ENCODE peak calls at places on chromosomes 6 and 20, in four cellular contexts. One of them, this sample, is unnamed.

GRCh38 chr20:32977281-32978008 is 26.8 kb downstream of the SUN5 start:
- DNase-seq in gastrocnemius medialis: no peak
- DNase-seq in tibial nerve: no peak
- DNase-seq in IMR-90: no peak
- DNase-seq in this sample: no peak

GRCh38 chr6:11650297-11650696 is 112.7 kb downstream of the TMEM170B start:
- DNase-seq in tibial nerve: no peak
- DNase-seq in IMR-90: peak
- DNase-seq in gastrocnemius medialis: no peak
- DNase-seq in this sample: no peak

GRCh38 chr6:53322188-53323029 is 26.3 kb downstream of the ELOVL5 start:
- DNase-seq in gastrocnemius medialis: no peak
- DNase-seq in tibial nerve: no peak
- DNase-seq in IMR-90: peak
- DNase-seq in this sample: no peak

GRCh38 chr6:158938811-158939254 is 61.2 kb downstream of the RSPH3 start:
- DNase-seq in tibial nerve: no peak
- DNase-seq in gastrocnemius medialis: no peak
- DNase-seq in IMR-90: no peak
- DNase-seq in this sample: no peak

GRCh38 chr6:131779304-131779703 is 28.5 kb upstream of the ENPP1 start:
- DNase-seq in gastrocnemius medialis: no peak
- DNase-seq in IMR-90: no peak
- DNase-seq in tibial nerve: no peak
- DNase-seq in this sample: no peak

GRCh38 chr20:56520180-56520579 is 4.4 kb upstream of the FAM209A start:
- DNase-seq in gastrocnemius medialis: no peak
- DNase-seq in IMR-90: no peak
- DNase-seq in tibial nerve: no peak
- DNase-seq in this sample: no peak

GRCh38 chr20:5168582-5169396 is 42.0 kb downstream of the CDS2 start:
- DNase-seq in tibial nerve: no peak
- DNase-seq in gastrocnemius medialis: peak
- DNase-seq in IMR-90: peak
- DNase-seq in this sample: no peak

GRCh38 chr20:50297498-50298348 is 107.1 kb downstream of the CEBPB start:
- DNase-seq in IMR-90: no peak
- DNase-seq in tibial nerve: no peak
- DNase-seq in gastrocnemius medialis: no peak
- DNase-seq in this sample: no peak

GRCh38 chr6:117142145-117142544 is 123.2 kb upstream of the VGLL2 start:
- DNase-seq in gastrocnemius medialis: no peak
- DNase-seq in IMR-90: no peak
- DNase-seq in tibial nerve: no peak
- DNase-seq in this sample: no peak

GRCh38 chr20:44646023-44646640 is 5.4 kb downstream of the ADA start:
- DNase-seq in gastrocnemius medialis: no peak
- DNase-seq in IMR-90: peak
- DNase-seq in tibial nerve: no peak
- DNase-seq in this sample: no peak

GRCh38 chr6:41214559-41215238 is 13.4 kb upstream of the TREML4 start:
- DNase-seq in gastrocnemius medialis: no peak
- DNase-seq in IMR-90: no peak
- DNase-seq in tibial nerve: no peak
- DNase-seq in this sample: no peak

GRCh38 chr6:111663232-111663631 is 57.6 kb upstream of the TRAF3IP2 start:
- DNase-seq in gastrocnemius medialis: peak
- DNase-seq in IMR-90: no peak
- DNase-seq in tibial nerve: no peak
- DNase-seq in this sample: no peak

GRCh38 chr6:134039116-134039515 is 13.3 kb downstream of the SLC2A12 start:
- DNase-seq in tibial nerve: no peak
- DNase-seq in gastrocnemius medialis: no peak
- DNase-seq in IMR-90: no peak
- DNase-seq in this sample: no peak

GRCh38 chr20:8790442-8791074 is 278.3 kb upstream of the PLCB4 start:
- DNase-seq in gastrocnemius medialis: no peak
- DNase-seq in tibial nerve: peak
- DNase-seq in IMR-90: peak
- DNase-seq in this sample: no peak

GRCh38 chr20:49813305-49813974 is 812 bp downstream of the SLC9A8 start:
- DNase-seq in IMR-90: no peak
- DNase-seq in gastrocnemius medialis: no peak
- DNase-seq in tibial nerve: no peak
- DNase-seq in this sample: no peak

GRCh38 chr20:45073182-45073581 is 27.7 kb downstream of the KCNS1 start:
- DNase-seq in tibial nerve: no peak
- DNase-seq in IMR-90: no peak
- DNase-seq in gastrocnemius medialis: no peak
- DNase-seq in this sample: no peak

GRCh38 chr6:6825153-6825847 is 236.8 kb downstream of the LY86 start:
- DNase-seq in tibial nerve: no peak
- DNase-seq in gastrocnemius medialis: peak
- DNase-seq in IMR-90: no peak
- DNase-seq in this sample: no peak

GRCh38 chr6:140486468-140487361 is 1112.3 kb upstream of the CITED2 start:
- DNase-seq in tibial nerve: no peak
- DNase-seq in gastrocnemius medialis: no peak
- DNase-seq in IMR-90: peak
- DNase-seq in this sample: no peak

GRCh38 chr6:20447581-20448132 is 46.0 kb downstream of the E2F3 start:
- DNase-seq in tibial nerve: no peak
- DNase-seq in IMR-90: peak
- DNase-seq in gastrocnemius medialis: no peak
- DNase-seq in this sample: no peak

GRCh38 chr6:73452107-73452461 is at the start of gene CGAS:
- DNase-seq in gastrocnemius medialis: peak
- DNase-seq in IMR-90: peak
- DNase-seq in tibial nerve: peak
- DNase-seq in this sample: peak

GRCh38 chr20:32111763-32112162 is 2.2 kb downstream of the TM9SF4 start:
- DNase-seq in tibial nerve: no peak
- DNase-seq in IMR-90: no peak
- DNase-seq in gastrocnemius medialis: no peak
- DNase-seq in this sample: no peak

GRCh38 chr20:6636209-6637159 is 131.0 kb upstream of the BMP2 start:
- DNase-seq in IMR-90: peak
- DNase-seq in gastrocnemius medialis: no peak
- DNase-seq in tibial nerve: peak
- DNase-seq in this sample: no peak

GRCh38 chr6:13428528-13429405 is 58.6 kb downstream of the GFOD1 start:
- DNase-seq in gastrocnemius medialis: no peak
- DNase-seq in IMR-90: no peak
- DNase-seq in tibial nerve: no peak
- DNase-seq in this sample: no peak

GRCh38 chr20:58040447-58041290 is 187.8 kb downstream of the ANKRD60 start:
- DNase-seq in gastrocnemius medialis: no peak
- DNase-seq in IMR-90: no peak
- DNase-seq in tibial nerve: no peak
- DNase-seq in this sample: no peak

GRCh38 chr6:150715132-150715531 is 115.4 kb downstream of the PLEKHG1 start:
- DNase-seq in IMR-90: no peak
- DNase-seq in gastrocnemius medialis: no peak
- DNase-seq in tibial nerve: no peak
- DNase-seq in this sample: no peak

GRCh38 chr6:89610149-89610642 is 28.4 kb downstream of the LYRM2 start:
- DNase-seq in IMR-90: peak
- DNase-seq in gastrocnemius medialis: peak
- DNase-seq in tibial nerve: peak
- DNase-seq in this sample: peak

GRCh38 chr20:49768204-49769124 is 44.2 kb upstream of the SLC9A8 start:
- DNase-seq in gastrocnemius medialis: peak
- DNase-seq in tibial nerve: peak
- DNase-seq in IMR-90: peak
- DNase-seq in this sample: peak

GRCh38 chr6:28212510-28213212 is 12.4 kb upstream of the ZSCAN9 start:
- DNase-seq in tibial nerve: no peak
- DNase-seq in IMR-90: peak
- DNase-seq in gastrocnemius medialis: no peak
- DNase-seq in this sample: peak

GRCh38 chr20:42294976-42295375 is 676.8 kb upstream of the CHD6 start:
- DNase-seq in gastrocnemius medialis: no peak
- DNase-seq in tibial nerve: no peak
- DNase-seq in IMR-90: no peak
- DNase-seq in this sample: no peak

DNA sequence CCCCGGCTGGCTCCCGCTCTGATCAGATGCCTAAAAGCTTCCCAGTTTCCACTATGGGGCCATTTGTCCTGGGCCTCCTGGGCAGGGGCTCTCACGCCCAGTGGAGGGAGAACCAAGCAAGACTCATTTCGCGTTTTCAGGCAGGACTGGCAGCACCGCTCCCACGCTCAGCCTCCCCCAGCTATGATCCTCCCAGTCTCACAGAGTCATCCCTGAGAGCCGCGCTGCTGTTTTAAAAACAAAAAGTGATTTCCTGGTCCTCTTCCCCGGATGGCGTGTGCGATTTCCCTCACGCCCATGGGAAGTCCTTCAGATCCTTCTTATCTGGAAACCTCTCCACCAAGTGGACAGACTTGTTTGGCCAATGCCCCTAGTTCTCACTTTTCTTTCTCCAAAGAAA is at the start of gene ADGRF5:
- DNase-seq in tibial nerve: no peak
- DNase-seq in gastrocnemius medialis: no peak
- DNase-seq in IMR-90: no peak
- DNase-seq in this sample: no peak
- TF ChIP-seq POLR2A in tibial nerve: no peak
- TF ChIP-seq POLR2A in gastrocnemius medialis: peak
- TF ChIP-seq POLR2A in IMR-90: no peak
- TF ChIP-seq POLR2A in this sample: no peak

GRCh38 chr20:34871966-34872603 is 571 bp downstream of the GGT7 start:
- DNase-seq in IMR-90: no peak
- DNase-seq in gastrocnemius medialis: no peak
- DNase-seq in tibial nerve: no peak
- DNase-seq in this sample: no peak

GRCh38 chr20:34874094-34874654 is 1.5 kb upstream of the GGT7 start:
- DNase-seq in IMR-90: peak
- DNase-seq in tibial nerve: peak
- DNase-seq in gastrocnemius medialis: peak
- DNase-seq in this sample: peak

GRCh38 chr20:34873583-34874093 is 982 bp upstream of the GGT7 start:
- DNase-seq in IMR-90: no peak
- DNase-seq in gastrocnemius medialis: no peak
- DNase-seq in tibial nerve: no peak
- DNase-seq in this sample: no peak

GRCh38 chr20:34871320-34871926 is 1.2 kb downstream of the GGT7 start:
- DNase-seq in gastrocnemius medialis: no peak
- DNase-seq in tibial nerve: no peak
- DNase-seq in IMR-90: no peak
- DNase-seq in this sample: no peak

DNA sequence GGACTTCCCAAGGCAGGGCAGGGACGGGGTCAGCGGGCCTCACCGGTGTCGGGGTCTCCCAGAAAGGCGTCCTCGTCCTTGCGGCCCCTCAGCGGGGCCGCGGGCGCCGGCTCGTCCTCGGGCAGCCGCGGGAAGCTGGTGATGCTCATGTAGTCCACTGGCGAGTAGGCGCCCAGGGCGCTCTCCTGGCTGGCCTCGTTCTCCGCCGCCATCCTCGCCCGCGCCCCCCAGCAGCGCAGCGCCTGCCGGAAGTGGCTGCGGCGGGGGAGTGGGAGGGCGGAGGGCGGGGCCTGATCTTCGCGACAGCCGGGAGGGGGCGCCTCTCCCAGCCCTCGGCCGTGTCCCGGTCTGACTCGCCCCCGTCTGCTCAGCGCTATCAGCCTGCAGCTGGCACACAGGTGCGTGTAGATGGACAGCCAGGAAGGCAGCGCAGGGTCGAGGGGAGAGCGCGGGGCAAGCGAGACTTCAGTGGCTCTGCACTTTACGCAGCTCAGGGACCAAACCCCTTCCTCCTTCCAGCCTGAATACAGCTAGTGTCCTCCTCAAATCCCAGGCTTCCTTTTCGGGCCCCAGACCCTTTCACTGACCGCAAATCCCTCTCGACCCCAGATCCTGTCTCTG is at the start of gene GGT7:
- DNase-seq in tibial nerve: peak
- DNase-seq in gastrocnemius medialis: peak
- DNase-seq in IMR-90: peak
- DNase-seq in this sample: peak
- TF ChIP-seq CTCF in tibial nerve: peak
- TF ChIP-seq CTCF in gastrocnemius medialis: peak
- TF ChIP-seq CTCF in IMR-90: peak
- TF ChIP-seq CTCF in this sample: peak

GRCh38 chr20:62405981-62406513 is 1.0 kb downstream of the CABLES2 start:
- DNase-seq in tibial nerve: no peak
- DNase-seq in gastrocnemius medialis: no peak
- DNase-seq in IMR-90: no peak
- DNase-seq in this sample: no peak
- H3K4me3 ChIP-seq in tibial nerve: no peak
- H3K4me3 ChIP-seq in gastrocnemius medialis: peak
- H3K4me3 ChIP-seq in IMR-90: no peak
- H3K4me3 ChIP-seq in this sample: peak

GRCh38 chr6:118383924-118384323 is 164.2 kb upstream of the PLN start:
- DNase-seq in IMR-90: no peak
- DNase-seq in gastrocnemius medialis: no peak
- DNase-seq in tibial nerve: no peak
- DNase-seq in this sample: no peak

GRCh38 chr6:118391086-118391485 is 157.0 kb upstream of the PLN start:
- DNase-seq in tibial nerve: no peak
- DNase-seq in gastrocnemius medialis: no peak
- DNase-seq in IMR-90: peak
- DNase-seq in this sample: no peak

GRCh38 chr6:118382126-118382525 is 166.0 kb upstream of the PLN start:
- DNase-seq in tibial nerve: no peak
- DNase-seq in IMR-90: no peak
- DNase-seq in gastrocnemius medialis: no peak
- DNase-seq in this sample: no peak

GRCh38 chr6:118386975-118387374 is 161.1 kb upstream of the PLN start:
- DNase-seq in IMR-90: no peak
- DNase-seq in gastrocnemius medialis: no peak
- DNase-seq in tibial nerve: no peak
- DNase-seq in this sample: no peak

DNA sequence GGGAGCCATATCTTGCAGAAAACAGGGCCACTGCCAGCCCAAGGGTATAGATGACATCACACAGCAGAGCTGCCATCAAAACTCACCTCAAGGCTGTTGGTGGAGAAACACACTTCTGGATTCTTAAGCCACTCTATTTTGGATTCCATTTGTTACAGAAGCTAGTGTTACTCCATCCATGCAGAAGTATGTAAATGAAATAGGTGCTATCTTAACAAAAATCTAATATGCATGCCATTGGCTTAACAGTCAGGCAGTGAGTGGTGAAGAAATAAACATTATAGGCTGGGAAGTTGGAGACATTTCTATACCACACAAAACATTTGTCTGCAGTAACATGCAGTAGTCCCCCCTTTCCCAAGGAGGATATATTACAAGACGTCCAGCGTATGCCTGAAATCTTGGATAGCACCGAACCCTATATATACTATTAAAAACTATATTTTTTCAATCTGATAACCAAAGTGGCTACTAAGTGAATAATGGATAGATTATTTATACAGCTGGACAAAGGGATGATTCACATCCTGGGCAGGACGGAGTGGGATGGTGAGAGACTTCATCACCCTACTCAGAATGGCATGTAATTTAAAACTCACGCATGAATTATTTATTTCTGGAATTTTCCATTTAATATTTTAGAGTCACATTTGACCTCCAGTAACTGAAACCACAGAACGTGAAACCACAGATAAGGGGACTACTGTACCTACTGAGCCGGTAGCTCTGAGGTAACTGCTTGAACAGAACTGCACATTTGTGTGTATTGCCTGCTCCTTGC is 160.0 kb upstream of the PLN start:
- DNase-seq in gastrocnemius medialis: no peak
- DNase-seq in tibial nerve: no peak
- DNase-seq in IMR-90: peak
- DNase-seq in this sample: no peak
- TF ChIP-seq POLR2A in gastrocnemius medialis: no peak
- TF ChIP-seq POLR2A in tibial nerve: no peak
- TF ChIP-seq POLR2A in IMR-90: no peak
- TF ChIP-seq POLR2A in this sample: no peak

This sample was measured in breast epithelium.